ENCODE peak calls at places on chromosomes 3 and 15, in nine cellular contexts. A is sigmoid colon, N is stomach, X is lower leg skin, C is heart left ventricle, T is H1, J is uterus, R is tibial nerve, O is breast epithelium. W is an unnamed sample.

GRCh38 chr3:126134219-126134975 is 46.0 kb downstream of the ALDH1L1 start:
- DNase-seq in A (peak), N (peak), X (peak), C (peak), T (peak), J (peak), R (peak), O (peak), W (peak)

GRCh38 chr3:167091186-167091585 is 288.9 kb downstream of the ZBBX start:
- DNase-seq in A (no peak), N (no peak), X (no peak), C (no peak), T (no peak), J (no peak), R (no peak), O (no peak), W (no peak)

GRCh38 chr3:12440927-12441326 is 43.4 kb upstream of the TSEN2 start:
- DNase-seq in A (peak), N (no peak), X (no peak), C (peak), T (no peak), J (peak), R (no peak), O (no peak), W (no peak)

GRCh38 chr3:58216496-58217197 is 5.9 kb upstream of the DNASE1L3 start:
- DNase-seq in A (no peak), N (no peak), X (no peak), C (no peak), T (no peak), J (no peak), R (no peak), O (no peak), W (no peak)

GRCh38 chr15:35108453-35108852 is 23.4 kb upstream of the NANOGP8 start:
- DNase-seq in A (no peak), N (no peak), X (no peak), C (no peak), T (no peak), J (no peak), R (no peak), O (no peak), W (no peak)

GRCh38 chr15:64052925-64053491 is 6.7 kb upstream of the DAPK2 start:
- DNase-seq in A (no peak), N (no peak), X (no peak), C (no peak), T (no peak), J (no peak), R (no peak), O (no peak), W (no peak)

GRCh38 chr15:41824062-41824745 is 3.7 kb upstream of the JMJD7 start:
- DNase-seq in A (no peak), N (no peak), X (no peak), C (no peak), T (no peak), J (no peak), R (no peak), O (no peak), W (no peak)

GRCh38 chr3:76673171-76673570 is 366.7 kb upstream of the ROBO2 start:
- DNase-seq in A (no peak), N (no peak), X (no peak), C (no peak), T (no peak), J (no peak), R (no peak), O (no peak), W (no peak)

GRCh38 chr3:18740631-18741583 is 315.8 kb upstream of the SATB1 start:
- DNase-seq in A (no peak), N (no peak), X (no peak), C (no peak), T (no peak), J (no peak), R (no peak), O (no peak), W (no peak)

GRCh38 chr3:48403533-48404439 is 26.1 kb downstream of the PLXNB1 start:
- DNase-seq in A (peak), N (peak), X (peak), C (peak), T (peak), J (peak), R (peak), O (peak), W (peak)

GRCh38 chr3:69791919-69792399 is 52.7 kb downstream of the MITF start:
- DNase-seq in A (no peak), N (no peak), X (no peak), C (no peak), T (no peak), J (no peak), R (no peak), O (no peak), W (no peak)

GRCh38 chr3:56812749-56813655 is 11.3 kb upstream of the ARHGEF3 start:
- DNase-seq in A (no peak), N (no peak), X (no peak), C (no peak), T (no peak), J (no peak), R (no peak), O (no peak), W (no peak)

GRCh38 chr3:126448893-126449180 is 26.9 kb downstream of the ZXDC start:
- DNase-seq in A (peak), N (no peak), X (no peak), C (no peak), T (no peak), J (no peak), R (no peak), O (no peak), W (no peak)

GRCh38 chr3:186826978-186827857 is 15.3 kb upstream of the ADIPOQ start:
- DNase-seq in A (peak), N (peak), X (peak), C (peak), T (peak), J (peak), R (peak), O (peak), W (peak)
- TF ChIP-seq POLR2A in A (no peak), N (no peak), X (no peak), C (peak), T (peak), J (peak), R (peak), O (no peak), W (peak)

GRCh38 chr3:161270991-161271390 is 49.9 kb downstream of the NMD3 start:
- DNase-seq in A (no peak), N (no peak), X (no peak), C (peak), T (no peak), J (no peak), R (no peak), O (no peak), W (no peak)
- TF ChIP-seq POLR2A in A (no peak), N (no peak), X (no peak), C (no peak), T (no peak), J (no peak), R (no peak), O (no peak), W (no peak)

GRCh38 chr3:39255503-39256325 is 24.1 kb downstream of the CX3CR1 start:
- DNase-seq in A (no peak), N (no peak), X (no peak), C (peak), T (no peak), J (no peak), R (no peak), O (no peak), W (no peak)

GRCh38 chr3:39254806-39255449 is 24.9 kb downstream of the CX3CR1 start:
- DNase-seq in A (no peak), N (no peak), X (no peak), C (no peak), T (no peak), J (no peak), R (no peak), O (no peak), W (no peak)

GRCh38 chr3:39249453-39250115 is 30.3 kb downstream of the CX3CR1 start:
- DNase-seq in A (no peak), N (no peak), X (no peak), C (peak), T (no peak), J (peak), R (no peak), O (no peak), W (peak)

GRCh38 chr3:39251576-39251975 is 28.3 kb downstream of the CX3CR1 start:
- DNase-seq in A (no peak), N (no peak), X (no peak), C (no peak), T (no peak), J (no peak), R (no peak), O (no peak), W (no peak)

GRCh38 chr3:39250116-39250747 is 29.6 kb downstream of the CX3CR1 start:
- DNase-seq in A (no peak), N (no peak), X (no peak), C (no peak), T (no peak), J (no peak), R (no peak), O (no peak), W (no peak)
- TF ChIP-seq POLR2A in A (no peak), N (no peak), X (no peak), C (no peak), T (no peak), J (no peak), R (no peak), O (no peak), W (no peak)

GRCh38 chr3:184353546-184353941 is 7.9 kb downstream of the CLCN2 start:
- DNase-seq in A (no peak), N (no peak), X (no peak), C (no peak), T (no peak), J (no peak), R (no peak), O (no peak), W (no peak)
- TF ChIP-seq POLR2A in A (no peak), N (no peak), X (no peak), C (no peak), T (no peak), J (no peak), R (no peak), O (no peak), W (no peak)

DNA sequence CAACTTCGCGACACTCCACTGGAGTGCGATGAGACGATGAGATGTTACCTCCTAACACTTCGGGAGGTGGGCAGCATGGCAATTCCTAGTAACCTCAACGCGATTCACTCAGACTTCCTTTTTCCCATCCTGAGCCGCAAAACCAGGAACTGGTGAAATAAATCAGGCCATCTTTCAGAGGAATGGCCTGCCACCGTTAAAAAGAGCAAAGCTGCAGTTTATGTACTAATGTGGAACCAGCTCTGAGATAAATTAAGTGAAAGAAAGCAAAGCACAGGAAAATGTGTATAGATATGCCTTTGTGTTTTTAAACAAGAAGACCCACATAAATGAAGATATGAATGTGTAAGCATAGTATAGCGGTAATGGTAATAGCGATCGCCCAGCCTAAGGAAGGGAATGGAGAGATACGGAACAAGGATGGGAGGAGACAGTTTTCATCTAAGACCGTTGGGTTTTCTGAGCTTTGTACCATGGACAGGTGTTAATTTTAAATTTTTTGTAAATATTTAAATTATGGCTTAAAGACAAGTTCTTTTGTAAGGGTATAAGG is 30.7 kb upstream of the RPN1 start:
- DNase-seq in A (no peak), N (no peak), X (no peak), C (no peak), T (no peak), J (no peak), R (no peak), O (no peak), W (no peak)
- TF ChIP-seq POLR2A in A (no peak), N (no peak), X (no peak), C (no peak), T (no peak), J (no peak), R (no peak), O (no peak), W (peak)

GRCh38 chr3:127574880-127575878 is 15.4 kb downstream of the TPRA1 start:
- DNase-seq in A (peak), N (peak), X (peak), C (peak), T (peak), J (peak), R (peak), O (peak), W (peak)
- TF ChIP-seq POLR2A in A (no peak), N (no peak), X (no peak), C (no peak), T (no peak), J (no peak), R (no peak), O (no peak), W (no peak)

GRCh38 chr3:10733297-10733696 is 82.7 kb upstream of the SLC6A11 start:
- DNase-seq in A (no peak), N (no peak), X (no peak), C (no peak), T (no peak), J (no peak), R (no peak), O (no peak), W (no peak)
- TF ChIP-seq POLR2A in A (no peak), N (no peak), X (no peak), C (no peak), T (no peak), J (no peak), R (no peak), O (no peak), W (no peak)